ENCODE peak calls at places on chromosomes 16 and 17, in six cellular contexts. Y, L, M, P, O and T are unnamed samples.

GRCh38 chr16:66728804-66729203 is 22.6 kb downstream of the DYNC1LI2 start:
- DNase-seq in M (no peak), O (no peak), P (no peak), Y (no peak), L (peak), T (no peak)

GRCh38 chr16:15587152-15587825 is 55.7 kb downstream of the MARF1 start:
- DNase-seq in L (no peak), Y (no peak), P (no peak), M (no peak), O (no peak), T (no peak)

GRCh38 chr17:50661795-50662391 is 27.2 kb downstream of the ABCC3 start:
- DNase-seq in O (peak), Y (peak), L (peak), P (no peak), M (no peak), T (no peak)

GRCh38 chr17:69870751-69871199 is 204.2 kb upstream of the KCNJ16 start:
- DNase-seq in O (no peak), P (no peak), M (no peak), L (no peak), Y (no peak), T (no peak)

GRCh38 chr16:55323637-55324490 is at the start of gene IRX6:
- DNase-seq in O (no peak), M (peak), L (peak), Y (peak), P (peak), T (peak)

GRCh38 chr17:3663102-3664011 is 5.0 kb downstream of the TAX1BP3 start:
- DNase-seq in L (no peak), O (no peak), P (no peak), M (no peak), Y (no peak), T (no peak)

GRCh38 chr16:79874391-79874790 is 273.9 kb upstream of the MAF start:
- DNase-seq in L (no peak), Y (no peak), O (peak), P (no peak), M (no peak), T (no peak)

GRCh38 chr17:12457493-12457892 is 208.2 kb upstream of the MYOCD start:
- DNase-seq in M (no peak), O (no peak), L (no peak), P (no peak), Y (no peak), T (no peak)

GRCh38 chr17:81540676-81541027 is 11.5 kb downstream of the FAAP100 start:
- DNase-seq in L (peak), P (no peak), Y (no peak), O (no peak), M (no peak), T (no peak)

GRCh38 chr16:11572301-11572995 is 14.3 kb downstream of the LITAF start:
- DNase-seq in P (no peak), M (no peak), Y (no peak), L (no peak), O (peak), T (no peak)

GRCh38 chr16:20867585-20867984 is 32.6 kb downstream of the DCUN1D3 start:
- DNase-seq in P (no peak), Y (no peak), L (no peak), M (no peak), O (no peak), T (no peak)

GRCh38 chr17:59851431-59852375 is 41.0 kb downstream of the TUBD1 start:
- DNase-seq in Y (no peak), P (no peak), M (no peak), L (peak), O (peak), T (no peak)

GRCh38 chr17:11889266-11889665 is 108.0 kb downstream of the ZNF18 start:
- DNase-seq in Y (no peak), L (no peak), P (no peak), O (no peak), M (no peak), T (no peak)

GRCh38 chr17:79600071-79600470 is 10.8 kb downstream of the RBFOX3 start:
- DNase-seq in P (no peak), Y (no peak), O (no peak), M (no peak), L (no peak), T (no peak)

GRCh38 chr17:79595471-79595870 is 15.4 kb downstream of the RBFOX3 start:
- DNase-seq in O (no peak), P (no peak), Y (no peak), M (no peak), L (no peak), T (no peak)

GRCh38 chr17:79597040-79597439 is 13.8 kb downstream of the RBFOX3 start:
- DNase-seq in M (no peak), O (no peak), P (no peak), Y (no peak), L (no peak), T (no peak)

GRCh38 chr17:79595956-79596355 is 14.9 kb downstream of the RBFOX3 start:
- DNase-seq in M (no peak), Y (no peak), L (no peak), O (no peak), P (no peak), T (no peak)

DNA sequence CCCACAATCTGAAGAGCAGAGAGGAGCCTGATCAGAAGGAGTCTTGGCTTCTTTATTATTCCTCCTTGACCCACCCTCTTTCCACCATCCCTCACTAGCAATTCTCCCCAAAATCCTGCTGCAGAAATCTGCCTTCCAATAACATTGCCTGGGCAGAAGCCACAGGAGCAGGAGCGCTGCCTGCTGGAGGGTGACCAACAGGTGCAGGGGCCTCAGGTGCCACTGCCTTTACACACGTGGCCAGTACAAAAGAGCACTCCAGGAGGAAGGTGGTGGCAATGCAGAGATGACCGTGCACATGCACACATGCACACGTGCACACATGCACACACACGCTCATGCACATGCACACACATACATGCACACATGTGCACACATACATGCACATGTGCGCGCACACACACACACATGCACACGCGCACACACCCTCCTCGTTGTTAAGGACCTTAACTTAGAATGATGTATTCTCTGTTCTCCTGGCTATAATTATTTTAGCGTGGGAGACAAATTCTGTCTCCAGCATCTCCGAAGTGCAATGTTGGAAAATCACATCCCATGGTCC is 12.8 kb downstream of the RBFOX3 start:
- DNase-seq in L (no peak), M (no peak), O (no peak), P (no peak), Y (no peak), T (no peak)
- H3K27ac ChIP-seq in L (no peak), M (no peak), O (no peak), P (no peak), Y (no peak), T (no peak)

DNA sequence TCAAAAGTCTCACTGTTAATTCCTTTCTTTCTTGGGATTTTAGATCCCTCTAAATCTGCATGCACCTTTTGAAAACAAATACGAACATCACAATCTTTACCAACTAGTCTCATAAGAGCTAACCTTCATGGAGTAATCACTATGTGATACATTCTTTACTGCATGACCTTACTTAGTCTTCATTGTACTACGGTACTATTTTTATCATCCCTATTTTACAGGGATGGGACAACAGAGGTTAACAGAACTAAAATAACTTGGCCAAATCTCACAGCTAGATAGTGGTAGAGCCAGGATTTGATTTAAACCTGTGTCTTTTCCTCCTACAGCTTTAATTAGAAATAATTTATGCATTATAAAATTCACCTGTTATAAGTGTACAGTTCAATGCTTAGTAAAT is 32.9 kb upstream of the TAOK1 start:
- DNase-seq in L (no peak), Y (no peak), O (no peak), P (no peak), M (no peak), T (no peak)
- TF ChIP-seq POLR2A in L (no peak), Y (no peak), O (no peak), P (no peak), M (no peak), T (no peak)

GRCh38 chr17:52740006-52740405 is 581.5 kb upstream of the CA10 start:
- DNase-seq in Y (no peak), O (no peak), L (no peak), P (no peak), M (no peak), T (no peak)
- H3K27ac ChIP-seq in Y (no peak), O (no peak), L (no peak), P (no peak), M (no peak), T (no peak)

DNA sequence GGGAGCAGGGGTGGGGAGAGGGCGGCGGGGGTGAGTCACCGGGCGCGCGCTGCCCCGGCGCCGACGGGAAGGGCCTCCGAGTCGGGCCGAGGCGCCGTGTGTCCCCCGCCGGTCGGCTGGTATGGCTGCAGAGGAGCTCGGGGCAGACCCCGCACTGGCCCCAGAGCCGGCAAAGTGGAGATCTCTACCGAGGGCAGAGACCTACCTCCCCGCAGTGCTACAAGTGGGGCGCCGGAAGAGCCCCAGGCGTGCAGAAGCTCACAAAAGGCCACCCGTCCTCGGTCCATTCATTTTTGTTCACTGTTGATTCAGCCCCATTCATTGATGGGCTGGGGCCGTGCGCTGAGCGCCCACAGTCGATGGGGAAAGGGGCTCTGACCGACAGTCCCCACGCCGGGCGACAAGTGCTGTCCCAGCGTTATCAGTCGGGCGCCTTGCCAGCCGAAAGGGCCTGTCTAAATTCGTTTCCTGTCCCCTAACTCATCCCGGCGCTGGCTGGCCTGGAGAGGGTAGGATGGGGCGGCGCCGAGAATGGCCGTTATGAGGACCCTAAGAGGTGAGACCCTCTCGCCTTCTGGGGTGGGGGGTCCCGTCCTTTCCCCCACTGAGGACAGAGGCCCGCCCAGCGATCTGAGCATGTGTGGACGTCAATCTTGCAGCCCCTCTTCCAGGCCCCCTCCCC is 703 bp upstream of the ENO3 start:
- DNase-seq in L (peak), Y (peak), O (peak), M (peak), P (peak), T (peak)
- TF ChIP-seq POLR2A in L (no peak), Y (peak), O (no peak), M (peak), P (no peak), T (no peak)

DNA sequence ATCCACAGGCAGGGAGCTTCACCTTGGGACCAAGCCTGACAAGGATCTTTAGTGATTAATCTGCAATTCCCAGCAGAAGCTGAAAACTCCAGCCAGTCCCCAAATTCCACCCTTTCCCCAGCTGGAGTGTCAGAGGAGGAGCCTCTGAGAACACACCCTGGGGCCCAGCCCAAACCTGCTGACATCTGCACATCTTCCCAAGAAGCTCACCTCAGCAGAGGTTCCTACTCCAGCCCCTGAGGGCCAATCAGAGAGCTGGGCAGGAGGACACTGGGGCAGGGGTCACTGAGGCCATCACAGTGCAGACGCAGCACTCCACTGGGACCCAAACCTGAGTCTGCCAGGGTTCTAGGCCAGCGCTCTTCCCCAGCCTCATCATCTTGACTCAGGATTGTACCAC is 44.9 kb downstream of the CNGB1 start:
- DNase-seq in P (no peak), O (no peak), L (no peak), Y (no peak), M (no peak), T (no peak)
- H3K27ac ChIP-seq in P (no peak), O (no peak), L (no peak), Y (no peak), M (no peak), T (no peak)

DNA sequence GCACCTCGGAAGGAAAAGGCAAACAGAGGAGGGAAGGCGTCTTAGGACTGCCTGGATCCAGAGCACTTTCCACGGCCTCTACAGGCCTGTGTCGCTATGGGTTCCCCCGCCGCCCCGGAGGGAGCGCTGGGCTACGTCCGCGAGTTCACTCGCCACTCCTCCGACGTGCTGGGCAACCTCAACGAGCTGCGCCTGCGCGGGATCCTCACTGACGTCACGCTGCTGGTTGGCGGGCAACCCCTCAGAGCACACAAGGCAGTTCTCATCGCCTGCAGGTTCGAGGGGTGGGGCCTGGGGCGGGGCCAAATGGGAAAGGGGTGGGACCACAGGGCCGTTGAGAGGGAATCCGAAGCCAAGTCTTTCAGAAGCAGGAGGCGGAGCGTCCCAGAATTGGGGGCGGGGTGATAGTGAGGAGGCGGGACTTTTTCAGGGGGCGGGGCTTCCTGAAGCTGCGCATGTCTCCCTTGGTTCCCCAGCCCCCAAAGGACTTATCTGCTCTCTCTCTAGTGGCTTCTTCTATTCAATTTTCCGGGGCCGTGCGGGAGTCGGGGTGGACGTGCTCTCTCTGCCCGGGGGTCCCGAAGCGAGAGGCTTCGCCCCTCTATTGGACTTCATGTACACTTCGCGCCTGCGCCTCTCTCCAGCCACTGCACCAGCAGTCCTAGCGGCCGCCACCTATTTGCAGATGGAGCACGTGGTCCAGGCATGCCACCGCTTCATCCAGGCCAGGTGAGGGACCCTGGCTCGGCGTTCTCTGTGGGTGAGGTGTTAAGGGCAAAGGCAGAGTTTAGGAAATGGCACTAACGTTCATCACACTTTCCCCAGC is 939 bp downstream of the BCL6B start:
- DNase-seq in P (peak), O (peak), Y (peak), M (peak), L (peak), T (peak)
- TF ChIP-seq POLR2A in P (no peak), O (peak), Y (peak), M (peak), L (no peak), T (peak)

DNA sequence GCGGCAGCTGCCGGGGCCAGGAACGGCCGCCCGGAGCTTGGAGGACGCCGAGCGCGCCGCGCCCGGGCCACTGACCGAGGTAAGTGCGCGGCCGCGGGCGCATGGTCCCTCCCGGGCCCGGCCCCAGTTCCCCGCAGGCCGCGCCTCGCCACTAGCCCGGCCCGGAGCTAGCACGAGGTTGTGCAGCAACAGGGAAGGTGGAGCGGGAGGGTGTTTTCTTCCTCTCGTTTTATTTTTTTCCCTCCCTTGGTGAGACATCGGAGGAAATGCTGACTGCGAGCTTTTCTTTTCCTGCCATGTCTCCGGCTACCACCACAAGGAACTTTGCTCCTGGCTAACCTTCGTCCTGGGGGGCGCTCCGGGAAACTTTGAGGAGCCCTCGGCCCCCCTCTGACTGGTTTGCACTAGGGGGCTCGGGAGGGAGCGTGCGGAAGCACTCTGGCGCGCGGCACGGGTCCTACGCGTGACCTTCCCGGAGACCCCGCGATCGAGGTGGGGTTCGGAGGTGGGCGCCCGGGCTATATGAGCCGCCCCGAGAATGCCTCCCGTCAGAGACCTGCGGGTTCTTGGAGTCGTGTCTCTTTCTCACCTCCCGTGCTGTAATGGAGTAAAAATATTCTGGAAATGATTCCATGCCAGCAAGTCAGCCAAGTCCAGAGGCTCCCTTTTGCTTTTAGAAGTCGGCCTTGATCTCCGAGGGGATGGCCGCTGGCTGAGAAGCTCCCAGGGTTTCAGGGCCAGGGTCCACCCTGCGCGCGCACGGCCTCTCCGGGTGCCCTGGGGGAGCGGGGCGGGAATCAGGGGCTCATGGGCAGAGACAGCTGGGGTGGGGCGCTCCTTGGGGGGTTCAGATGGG is 906 bp downstream of the KCNJ12 start:
- DNase-seq in M (no peak), Y (peak), P (no peak), L (no peak), O (no peak), T (peak)
- H3K27ac ChIP-seq in M (no peak), Y (peak), P (no peak), L (no peak), O (peak), T (no peak)

GRCh38 chr16:12781777-12782176 is 21.9 kb downstream of the CPPED1 start:
- DNase-seq in Y (no peak), O (no peak), M (no peak), L (no peak), P (no peak), T (no peak)
- TF ChIP-seq POLR2A in Y (no peak), O (no peak), M (no peak), L (no peak), P (no peak), T (no peak)

GRCh38 chr17:17467021-17467420 is 9.8 kb upstream of the MED9 start:
- DNase-seq in L (no peak), M (no peak), O (no peak), Y (no peak), P (no peak), T (no peak)
- H3K27ac ChIP-seq in L (no peak), M (no peak), O (peak), Y (no peak), P (no peak), T (no peak)

GRCh38 chr17:75996665-75997590 is 3.7 kb upstream of the CDK3 start:
- DNase-seq in O (peak), M (peak), Y (no peak), P (peak), L (no peak), T (no peak)
- TF ChIP-seq POLR2A in O (peak), M (peak), Y (no peak), P (no peak), L (no peak), T (no peak)